ENCODE peak calls at places on chromosomes 12 and 14, in nine cellular contexts. E is ascending aorta; R is uterus; U is esophagus squamous epithelium; C is CD8-positive, alpha-beta T cell; T is mucosa of descending colon; L is body of pancreas; Q is breast epithelium; V is mammary epithelial cell. O is an unnamed sample. For H3K4me1, the result is how much of the 10 kb centered on the place peaks cover.

GRCh38 chr12:106160915-106161314 is 22.2 kb upstream of the NUAK1 start:
- DNase-seq in R (no peak), T (no peak), C (no peak), E (no peak), L (no peak), U (no peak), Q (no peak), V (no peak), O (no peak)

GRCh38 chr12:98939350-98939749 is 294.3 kb downstream of the APAF1 start:
- DNase-seq in T (no peak), L (peak), R (no peak), E (no peak), U (no peak), Q (no peak), V (peak), C (no peak), O (no peak)

GRCh38 chr14:81246561-81247270 is 26.0 kb upstream of the GTF2A1 start:
- DNase-seq in R (no peak), C (no peak), V (peak), Q (no peak), L (no peak), E (no peak), U (no peak), T (no peak), O (no peak)

GRCh38 chr14:50388256-50388931 is 8.3 kb downstream of the CDKL1 start:
- DNase-seq in E (no peak), U (no peak), L (peak), Q (no peak), C (no peak), V (no peak), R (peak), T (peak), O (no peak)

GRCh38 chr12:120971299-120972180 is 6.8 kb upstream of the HNF1A start:
- DNase-seq in E (no peak), R (no peak), C (peak), T (peak), V (peak), Q (no peak), U (no peak), L (peak), O (peak)

GRCh38 chr12:130401703-130402102 is 64.0 kb downstream of the PIWIL1 start:
- DNase-seq in Q (no peak), L (no peak), T (no peak), C (no peak), U (no peak), V (no peak), E (no peak), R (no peak), O (no peak)

GRCh38 chr12:55629058-55629841 is 7.4 kb upstream of the OR10P1 start:
- DNase-seq in L (no peak), E (no peak), V (no peak), Q (no peak), R (no peak), U (no peak), T (no peak), C (no peak), O (no peak)

GRCh38 chr12:79063258-79063657 is 198.7 kb downstream of the SYT1 start:
- DNase-seq in C (no peak), L (no peak), V (no peak), Q (no peak), T (no peak), U (no peak), E (no peak), R (no peak), O (no peak)

GRCh38 chr12:131390408-131391100 is 320.3 kb upstream of the SFSWAP start:
- DNase-seq in V (no peak), U (no peak), E (no peak), T (no peak), C (no peak), L (peak), Q (no peak), R (no peak), O (no peak)

GRCh38 chr14:71995741-71996140 is 63.5 kb downstream of the RGS6 start:
- DNase-seq in R (no peak), T (no peak), C (no peak), U (no peak), E (no peak), L (no peak), Q (no peak), V (no peak), O (no peak)
- H3K4me1 ChIP-seq in R (under half), T (under half), C (under half), U (under half), E (under half), L (under half), Q (under half), V (under half), O (under half)

GRCh38 chr14:32435411-32435810 is 106.3 kb downstream of the AKAP6 start:
- DNase-seq in Q (no peak), R (no peak), U (no peak), V (no peak), T (no peak), E (no peak), C (no peak), L (no peak), O (no peak)
- H3K4me1 ChIP-seq in Q (under half), R (under half), U (under half), V (under half), T (under half), E (under half), C (under half), L (under half), O (under half)

DNA sequence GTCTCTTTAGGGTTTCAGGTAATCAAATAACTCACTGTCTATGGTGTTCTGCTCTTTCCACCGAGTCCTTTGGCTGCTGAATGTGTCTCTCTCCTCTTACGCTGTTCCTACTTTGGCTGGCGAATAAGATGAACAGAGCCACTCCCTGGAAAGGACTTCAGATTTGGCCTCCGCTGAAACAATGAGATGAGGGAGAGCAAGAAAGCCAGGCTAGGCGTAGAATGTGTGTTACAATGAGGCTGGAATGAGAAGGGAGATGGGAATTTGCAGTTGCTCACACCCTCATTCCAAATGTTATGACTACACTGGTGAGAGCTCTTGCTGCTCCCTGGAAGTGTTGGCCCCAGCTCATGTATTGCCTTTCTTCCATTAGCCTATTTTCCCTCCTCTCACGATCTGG is at the start of gene MFAP5:
- DNase-seq in E (no peak), V (no peak), T (no peak), C (no peak), Q (no peak), U (no peak), L (no peak), R (no peak), O (no peak)
- H3K4me1 ChIP-seq in E (under half), V (under half), T (under half), C (under half), Q (under half), U (under half), L (under half), R (under half), O (under half)

DNA sequence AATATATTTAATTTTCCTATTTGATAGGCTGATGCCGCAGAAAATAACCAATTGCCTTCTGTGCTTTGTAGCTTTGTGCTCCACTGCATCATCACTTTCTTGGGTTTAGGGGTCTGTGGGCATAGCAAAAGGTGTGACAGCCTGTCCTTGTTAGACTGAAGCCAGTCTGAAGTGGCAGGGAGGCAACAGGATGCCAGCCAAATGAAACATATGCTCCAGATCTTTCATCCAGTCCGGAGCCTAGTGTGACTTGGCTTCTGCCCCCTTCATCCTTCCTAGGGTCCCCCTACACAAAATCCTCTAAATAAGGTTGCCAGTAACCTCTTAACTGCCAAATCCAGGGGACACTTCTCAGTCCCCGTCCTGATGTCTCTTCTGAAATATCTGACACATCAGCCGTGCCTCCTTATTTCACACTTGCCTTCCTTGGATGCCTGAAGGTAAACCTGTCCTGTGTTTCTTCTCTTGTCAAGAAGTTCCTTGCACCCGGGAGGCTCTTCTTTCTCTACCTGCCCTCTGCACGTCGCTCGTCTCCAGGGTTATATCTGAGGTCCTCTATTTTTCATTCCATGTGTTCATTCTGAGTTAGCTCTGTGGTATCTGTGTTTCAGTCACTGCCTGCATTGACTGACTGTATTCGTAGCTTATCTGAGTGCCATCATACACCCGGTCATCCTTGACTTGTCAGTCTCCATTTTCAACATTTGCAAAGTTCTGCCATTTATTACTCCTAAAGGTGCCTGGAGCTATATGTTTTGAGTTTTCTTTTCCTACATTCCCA is 47.8 kb downstream of the HMGA2 start:
- DNase-seq in Q (no peak), C (no peak), L (no peak), R (no peak), U (no peak), E (no peak), T (no peak), V (no peak), O (no peak)
- H3K4me1 ChIP-seq in Q (under half), C (under half), L (under half), R (under half), U (under half), E (under half), T (under half), V (under half), O (under half)

DNA sequence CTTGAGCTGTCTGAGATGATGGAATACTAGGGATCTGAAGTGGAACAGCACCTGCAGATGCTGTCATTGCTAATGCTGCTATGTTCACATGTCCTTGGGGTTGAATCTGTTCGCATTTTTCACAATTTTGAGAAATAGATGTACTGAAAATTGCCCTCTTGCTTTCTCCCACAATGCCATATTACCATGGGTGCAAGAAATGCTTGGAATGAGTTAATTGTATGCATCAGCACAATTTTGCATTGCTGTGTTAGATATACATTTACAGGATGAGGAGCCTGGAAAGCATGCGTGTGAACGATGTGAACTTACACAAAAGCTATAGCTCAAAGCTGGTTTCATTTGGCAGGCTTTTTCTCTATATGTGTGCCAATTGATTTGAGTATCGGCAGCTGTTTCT is 105.7 kb downstream of the FGD4 start:
- DNase-seq in E (no peak), C (no peak), Q (no peak), T (no peak), U (no peak), L (no peak), R (no peak), V (no peak), O (no peak)
- H3K4me1 ChIP-seq in E (under half), C (under half), Q (under half), T (under half), U (half or more), L (half or more), R (under half), V (under half), O (under half)

GRCh38 chr12:123237646-123238329 is 4.6 kb downstream of the MTRFR start:
- DNase-seq in V (peak), T (peak), E (no peak), L (peak), R (peak), U (no peak), C (peak), Q (no peak), O (peak)
- H3K4me1 ChIP-seq in V (under half), T (under half), E (under half), L (under half), R (under half), U (half or more), C (half or more), Q (under half), O (under half)

DNA sequence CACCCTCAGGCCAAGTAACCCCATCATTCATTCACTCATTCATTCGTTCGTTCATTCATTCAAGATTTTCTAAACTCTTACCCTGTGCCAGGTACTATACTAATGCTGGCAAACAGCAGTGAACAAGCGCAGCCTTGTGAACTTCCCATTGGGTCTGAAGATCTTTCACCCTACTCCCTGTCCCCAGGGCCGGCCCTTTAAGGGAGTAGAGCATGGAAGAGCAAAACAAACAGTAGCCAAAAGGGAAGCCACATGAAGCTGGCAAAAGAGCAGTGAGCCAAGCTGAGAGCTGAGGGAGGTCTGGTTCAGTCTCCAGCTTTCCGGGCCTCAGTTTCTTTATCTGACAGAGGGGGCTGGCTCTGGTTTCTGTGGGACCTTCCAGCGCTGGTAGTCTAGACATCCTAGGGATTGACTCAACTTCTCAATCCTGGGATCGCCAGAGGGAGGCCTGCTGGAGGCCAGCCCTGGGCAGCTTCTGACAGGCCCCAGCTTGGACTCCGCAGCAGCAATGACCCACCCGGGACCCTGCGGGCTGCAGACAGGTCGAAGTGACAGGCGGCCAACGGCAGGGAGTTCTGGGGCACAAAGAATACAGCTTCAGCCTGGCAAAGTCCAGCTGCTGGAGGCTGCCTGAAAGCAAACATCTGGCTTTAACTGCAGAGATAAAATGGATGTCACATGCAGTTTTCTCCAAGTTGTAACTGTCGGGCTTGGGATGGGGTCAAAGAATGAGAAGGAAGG is 27.1 kb downstream of the ACTN1 start:
- DNase-seq in R (no peak), V (no peak), U (no peak), Q (no peak), E (no peak), L (no peak), T (no peak), C (no peak), O (no peak)
- H3K4me1 ChIP-seq in R (under half), V (half or more), U (half or more), Q (half or more), E (half or more), L (half or more), T (half or more), C (half or more), O (under half)

GRCh38 chr12:123071401-123072304 is 79.2 kb downstream of the PITPNM2 start:
- DNase-seq in R (peak), U (no peak), Q (no peak), E (no peak), C (no peak), L (no peak), T (no peak), V (no peak), O (no peak)
- H3K4me1 ChIP-seq in R (under half), U (half or more), Q (under half), E (under half), C (under half), L (under half), T (under half), V (under half), O (under half)